ENCODE peak calls at places on chromosomes 16 and 17, in five cellular contexts. N, K, A, B and F are unnamed samples.

GRCh38 chr17:65115721-65116312 is 21.4 kb upstream of the RGS9 start:
- DNase-seq in N (no peak), K (no peak), A (no peak), B (no peak), F (no peak)

GRCh38 chr16:11738742-11739544 is 3.7 kb downstream of the TXNDC11 start:
- DNase-seq in N (no peak), K (no peak), A (no peak), B (no peak), F (no peak)

GRCh38 chr16:84660973-84661372 is 12.7 kb downstream of the KLHL36 start:
- DNase-seq in N (no peak), K (no peak), A (no peak), B (peak), F (no peak)

GRCh38 chr16:76583466-76583865 is 306.3 kb downstream of the CNTNAP4 start:
- DNase-seq in N (peak), K (no peak), A (no peak), B (no peak), F (no peak)

GRCh38 chr16:23403547-23403946 is 49.4 kb downstream of the COG7 start:
- DNase-seq in N (no peak), K (no peak), A (no peak), B (no peak), F (no peak)

GRCh38 chr16:56911771-56912541 is 20.0 kb upstream of the HERPUD1 start:
- DNase-seq in N (peak), K (peak), A (no peak), B (peak), F (no peak)

GRCh38 chr16:86509759-86510464 is 415 bp upstream of the FOXF1 start:
- DNase-seq in N (no peak), K (peak), A (no peak), B (peak), F (no peak)

GRCh38 chr17:64126918-64127317 is 3.0 kb downstream of the ERN1 start:
- DNase-seq in N (no peak), K (no peak), A (no peak), B (no peak), F (no peak)

GRCh38 chr17:43530303-43531081 is 15.6 kb downstream of the ETV4 start:
- DNase-seq in N (no peak), K (peak), A (peak), B (peak), F (peak)

GRCh38 chr16:84555418-84556196 is 51.1 kb upstream of the MEAK7 start:
- DNase-seq in N (peak), K (no peak), A (no peak), B (no peak), F (no peak)

GRCh38 chr16:2082171-2082982 is 34.6 kb downstream of the TSC2 start:
- DNase-seq in N (no peak), K (no peak), A (peak), B (no peak), F (no peak)

GRCh38 chr17:65173284-65173793 is 36.2 kb downstream of the RGS9 start:
- DNase-seq in N (no peak), K (peak), A (peak), B (peak), F (no peak)

GRCh38 chr16:71540-72341 is 690 bp downstream of the RHBDF1 start:
- DNase-seq in N (peak), K (peak), A (peak), B (peak), F (peak)

GRCh38 chr17:75828051-75828400 is 16.2 kb downstream of the UNC13D start:
- DNase-seq in N (no peak), K (no peak), A (no peak), B (no peak), F (peak)

GRCh38 chr17:2064980-2065785 is 10.3 kb downstream of the HIC1 start:
- DNase-seq in N (no peak), K (no peak), A (no peak), B (peak), F (peak)

GRCh38 chr17:78722101-78722761 is 59.8 kb downstream of the CYTH1 start:
- DNase-seq in N (peak), K (no peak), A (no peak), B (no peak), F (no peak)

GRCh38 chr17:78344666-78345065 is 15.2 kb downstream of the SOCS3 start:
- DNase-seq in N (no peak), K (no peak), A (no peak), B (no peak), F (no peak)

GRCh38 chr16:70712942-70713341 is 27.1 kb upstream of the MTSS2 start:
- DNase-seq in N (peak), K (no peak), A (no peak), B (no peak), F (no peak)

GRCh38 chr16:67161595-67162058 is 1.9 kb downstream of the FBXL8 start:
- DNase-seq in N (no peak), K (no peak), A (no peak), B (no peak), F (no peak)

GRCh38 chr17:67194134-67194533 is 50.9 kb downstream of the HELZ start:
- DNase-seq in N (no peak), K (peak), A (no peak), B (no peak), F (no peak)

GRCh38 chr16:64627781-64628180 is 494.1 kb downstream of the CDH11 start:
- DNase-seq in N (peak), K (no peak), A (no peak), B (no peak), F (no peak)

GRCh38 chr17:60528828-60529227 is 2.8 kb upstream of the APPBP2 start:
- DNase-seq in N (no peak), K (no peak), A (no peak), B (no peak), F (no peak)

GRCh38 chr17:7887038-7887481 is 1.5 kb upstream of the CHD3 start:
- DNase-seq in N (no peak), K (peak), A (no peak), B (no peak), F (no peak)

GRCh38 chr16:85853641-85854545 is 45.1 kb upstream of the IRF8 start:
- DNase-seq in N (no peak), K (no peak), A (no peak), B (peak), F (no peak)

GRCh38 chr16:1137604-1138003 is 15.3 kb upstream of the CACNA1H start:
- DNase-seq in N (no peak), K (no peak), A (no peak), B (no peak), F (no peak)

GRCh38 chr17:21271767-21272166 is 12.7 kb upstream of the MAP2K3 start:
- DNase-seq in N (no peak), K (no peak), A (no peak), B (no peak), F (no peak)

GRCh38 chr17:35341465-35341992 is 31.9 kb downstream of the SLFN11 start:
- DNase-seq in N (no peak), K (no peak), A (no peak), B (no peak), F (no peak)

GRCh38 chr17:39980402-39981206 is at the start of gene PSMD3:
- DNase-seq in N (peak), K (peak), A (peak), B (peak), F (peak)

GRCh38 chr17:57603978-57604377 is 141.1 kb downstream of the CCDC182 start:
- DNase-seq in N (no peak), K (no peak), A (peak), B (no peak), F (peak)

GRCh38 chr17:29698019-29698777 is 75.5 kb upstream of the CORO6 start:
- DNase-seq in N (no peak), K (no peak), A (no peak), B (no peak), F (no peak)

GRCh38 chr16:75494696-75495601 is at the start of gene CHST6:
- DNase-seq in N (peak), K (peak), A (no peak), B (peak), F (no peak)

GRCh38 chr17:81483085-81483861 is 29.3 kb downstream of the ACTG1 start:
- DNase-seq in N (no peak), K (no peak), A (no peak), B (peak), F (peak)

GRCh38 chr17:72984925-72985322 is 107.6 kb downstream of the SLC39A11 start:
- DNase-seq in N (no peak), K (no peak), A (no peak), B (no peak), F (no peak)

GRCh38 chr16:59290718-59291117 is 556.6 kb upstream of the GOT2 start:
- DNase-seq in N (no peak), K (no peak), A (no peak), B (no peak), F (no peak)

GRCh38 chr16:2720719-2721633 is 952 bp upstream of the PRSS27 start:
- DNase-seq in N (peak), K (peak), A (peak), B (peak), F (peak)

GRCh38 chr16:46555981-46556380 is 65.2 kb downstream of the SHCBP1 start:
- DNase-seq in N (no peak), K (no peak), A (no peak), B (no peak), F (no peak)

GRCh38 chr17:15744885-15745284 is 12.8 kb downstream of the TBC1D26 start:
- DNase-seq in N (no peak), K (no peak), A (no peak), B (peak), F (no peak)

GRCh38 chr17:81335388-81336157 is 40.5 kb upstream of the SLC38A10 start:
- DNase-seq in N (no peak), K (no peak), A (no peak), B (no peak), F (no peak)

GRCh38 chr17:67421869-67422273 is 44.8 kb downstream of the PITPNC1 start:
- DNase-seq in N (no peak), K (peak), A (peak), B (peak), F (no peak)